ENCODE peak calls at places on chromosomes 11 and 22, in four cellular contexts. F, L, K and O are unnamed samples.

GRCh38 chr11:76237914-76238313 is 31.6 kb upstream of the WNT11 start:
- DNase-seq in K (no peak), L (peak), F (peak), O (peak)

GRCh38 chr11:44943696-44944095 is 7.0 kb downstream of the TP53I11 start:
- DNase-seq in L (no peak), K (no peak), F (no peak), O (no peak)

GRCh38 chr11:65868076-65868667 is 4.4 kb downstream of the EFEMP2 start:
- DNase-seq in K (no peak), L (no peak), F (no peak), O (no peak)

GRCh38 chr22:31623634-31624312 is 38.2 kb downstream of the PISD start:
- DNase-seq in L (no peak), F (no peak), K (no peak), O (no peak)

GRCh38 chr22:37077802-37078448 is 26.4 kb downstream of the KCTD17 start:
- DNase-seq in F (peak), K (peak), L (peak), O (peak)

GRCh38 chr11:119375629-119376196 is 5.8 kb downstream of the USP2 start:
- DNase-seq in F (no peak), K (peak), L (peak), O (no peak)

GRCh38 chr11:24697722-24698121 is 200.9 kb downstream of the LUZP2 start:
- DNase-seq in F (no peak), K (no peak), L (no peak), O (no peak)

GRCh38 chr11:68927280-68928107 is 23.8 kb downstream of the IGHMBP2 start:
- DNase-seq in K (no peak), L (no peak), F (no peak), O (no peak)

GRCh38 chr11:70713436-70713835 is 315.1 kb downstream of the CTTN start:
- DNase-seq in F (no peak), L (no peak), K (no peak), O (no peak)

GRCh38 chr11:10931761-10932700 is 74.2 kb upstream of the ZBED5 start:
- DNase-seq in F (no peak), L (no peak), K (peak), O (no peak)

GRCh38 chr22:29480512-29481264 is 670 bp downstream of the NEFH start:
- DNase-seq in K (peak), L (no peak), F (no peak), O (peak)

GRCh38 chr11:68189082-68189481 is 24.0 kb downstream of the KMT5B start:
- DNase-seq in F (no peak), L (no peak), K (no peak), O (no peak)

GRCh38 chr11:86035164-86035563 is 33.7 kb downstream of the PICALM start:
- DNase-seq in L (no peak), K (no peak), F (peak), O (no peak)

GRCh38 chr11:44716256-44716655 is 10.5 kb upstream of the TSPAN18 start:
- DNase-seq in K (no peak), L (no peak), F (no peak), O (no peak)

GRCh38 chr11:30348035-30348434 is 25.1 kb downstream of the ARL14EP start:
- DNase-seq in F (no peak), K (no peak), L (no peak), O (no peak)

GRCh38 chr22:24503137-24503850 is 8.2 kb downstream of the UPB1 start:
- DNase-seq in K (peak), L (no peak), F (peak), O (peak)

GRCh38 chr11:57432017-57432590 is 5.2 kb upstream of the SLC43A3 start:
- DNase-seq in K (no peak), L (no peak), F (no peak), O (no peak)

GRCh38 chr11:57100638-57101312 is 81.0 kb upstream of the LRRC55 start:
- DNase-seq in F (no peak), K (no peak), L (no peak), O (no peak)

GRCh38 chr11:122733301-122733686 is 77.8 kb downstream of the UBASH3B start:
- DNase-seq in K (no peak), F (no peak), L (no peak), O (no peak)

GRCh38 chr22:22396741-22397291 is 111.7 kb downstream of the ZNF280B start:
- DNase-seq in L (no peak), K (no peak), F (no peak), O (no peak)

GRCh38 chr11:44755553-44756505 is 29.1 kb downstream of the TSPAN18 start:
- DNase-seq in F (no peak), K (no peak), L (no peak), O (no peak)

GRCh38 chr11:130201026-130201425 is 41.4 kb downstream of the ST14 start:
- DNase-seq in F (no peak), K (no peak), L (no peak), O (no peak)

GRCh38 chr11:5522308-5522707 is 5.8 kb upstream of the UBQLNL start:
- DNase-seq in L (no peak), K (no peak), F (no peak), O (no peak)

GRCh38 chr11:11976476-11977187 is 31.8 kb downstream of the DKK3 start:
- DNase-seq in F (no peak), L (no peak), K (peak), O (no peak)

GRCh38 chr11:47552086-47552580 is 799 bp downstream of the CELF1 start:
- DNase-seq in F (no peak), L (peak), K (peak), O (no peak)

GRCh38 chr11:68282141-68282860 is 10.5 kb upstream of the C11orf24 start:
- DNase-seq in K (no peak), F (no peak), L (no peak), O (no peak)

GRCh38 chr11:73469401-73469800 is 93.2 kb downstream of the RELT start:
- DNase-seq in K (no peak), F (no peak), L (no peak), O (no peak)

GRCh38 chr11:19595840-19596751 is 116.5 kb upstream of the NAV2 start:
- DNase-seq in L (no peak), F (no peak), K (no peak), O (no peak)

GRCh38 chr22:31488346-31488883 is 1.2 kb downstream of the EIF4ENIF1 start:
- DNase-seq in L (no peak), F (no peak), K (no peak), O (no peak)

GRCh38 chr11:8328848-8329330 is 65.2 kb upstream of the LMO1 start:
- DNase-seq in L (peak), K (peak), F (peak), O (peak)

GRCh38 chr22:43669190-43669589 is 142.9 kb downstream of the EFCAB6 start:
- DNase-seq in F (no peak), K (no peak), L (no peak), O (no peak)

GRCh38 chr22:37054600-37055365 is 3.2 kb downstream of the KCTD17 start:
- DNase-seq in F (no peak), L (no peak), K (no peak), O (no peak)

GRCh38 chr22:35337932-35338331 is 38.2 kb downstream of the TOM1 start:
- DNase-seq in K (no peak), L (no peak), F (no peak), O (no peak)

GRCh38 chr11:31887180-31887579 is 76.1 kb upstream of the PAX6 start:
- DNase-seq in F (peak), K (peak), L (no peak), O (no peak)

GRCh38 chr22:24578355-24579241 is 14.3 kb downstream of the LRRC75B start:
- DNase-seq in K (no peak), L (peak), F (no peak), O (no peak)

GRCh38 chr11:131498631-131499053 is 128.2 kb downstream of the NTM start:
- DNase-seq in F (no peak), L (no peak), K (no peak), O (no peak)

GRCh38 chr11:131506376-131506775 is 136.0 kb downstream of the NTM start:
- DNase-seq in L (no peak), K (no peak), F (no peak), O (no peak)

GRCh38 chr11:131503017-131503416 is 132.6 kb downstream of the NTM start:
- DNase-seq in L (no peak), K (no peak), F (no peak), O (no peak)

GRCh38 chr11:131499199-131499598 is 128.8 kb downstream of the NTM start:
- DNase-seq in F (no peak), L (no peak), K (no peak), O (no peak)

GRCh38 chr11:131504199-131504949 is 134.0 kb downstream of the NTM start:
- DNase-seq in F (no peak), L (no peak), K (peak), O (peak)
- TF ChIP-seq SUZ12 in F (no peak), L (no peak), K (no peak), O (no peak)

DNA sequence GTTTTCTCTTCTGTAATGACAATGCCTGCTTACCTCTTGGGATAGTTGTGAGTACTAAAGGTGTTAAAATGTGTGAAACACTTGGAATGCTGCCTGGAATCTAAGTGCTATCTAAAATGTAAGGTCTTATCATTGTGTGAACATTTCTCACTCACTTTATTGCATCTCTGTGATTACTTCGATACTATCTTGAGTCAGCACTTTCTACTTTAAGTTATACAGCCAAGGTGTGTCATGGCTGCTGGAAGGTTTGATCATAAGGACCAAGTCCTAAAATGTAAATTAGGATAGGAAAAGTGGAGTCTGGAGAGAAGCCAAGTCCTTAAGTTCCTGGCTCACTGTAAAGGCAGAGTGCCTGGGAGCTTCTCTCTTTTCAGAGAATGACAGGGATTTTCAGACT is 12.3 kb downstream of the GLYATL2 start:
- DNase-seq in L (no peak), F (no peak), K (no peak), O (no peak)
- TF ChIP-seq SUZ12 in L (no peak), F (no peak), K (no peak), O (no peak)

GRCh38 chr11:61158691-61159381 is 2.4 kb downstream of the VPS37C start:
- DNase-seq in L (no peak), F (no peak), K (no peak), O (no peak)
- TF ChIP-seq SUZ12 in L (no peak), F (no peak), K (no peak), O (no peak)

GRCh38 chr22:23403720-23404688 is 176.1 kb downstream of the IGLL1 start:
- DNase-seq in L (no peak), F (no peak), K (no peak), O (no peak)
- TF ChIP-seq SUZ12 in L (no peak), F (no peak), K (no peak), O (no peak)

GRCh38 chr11:34929794-34930763 is 13.7 kb downstream of the PDHX start:
- DNase-seq in L (peak), K (no peak), F (no peak), O (no peak)
- TF ChIP-seq SUZ12 in L (no peak), K (no peak), F (no peak), O (no peak)

GRCh38 chr22:27405672-27406388 is 395.7 kb downstream of the MN1 start:
- DNase-seq in K (peak), L (peak), F (peak), O (peak)
- TF ChIP-seq SUZ12 in K (no peak), L (no peak), F (no peak), O (no peak)

DNA sequence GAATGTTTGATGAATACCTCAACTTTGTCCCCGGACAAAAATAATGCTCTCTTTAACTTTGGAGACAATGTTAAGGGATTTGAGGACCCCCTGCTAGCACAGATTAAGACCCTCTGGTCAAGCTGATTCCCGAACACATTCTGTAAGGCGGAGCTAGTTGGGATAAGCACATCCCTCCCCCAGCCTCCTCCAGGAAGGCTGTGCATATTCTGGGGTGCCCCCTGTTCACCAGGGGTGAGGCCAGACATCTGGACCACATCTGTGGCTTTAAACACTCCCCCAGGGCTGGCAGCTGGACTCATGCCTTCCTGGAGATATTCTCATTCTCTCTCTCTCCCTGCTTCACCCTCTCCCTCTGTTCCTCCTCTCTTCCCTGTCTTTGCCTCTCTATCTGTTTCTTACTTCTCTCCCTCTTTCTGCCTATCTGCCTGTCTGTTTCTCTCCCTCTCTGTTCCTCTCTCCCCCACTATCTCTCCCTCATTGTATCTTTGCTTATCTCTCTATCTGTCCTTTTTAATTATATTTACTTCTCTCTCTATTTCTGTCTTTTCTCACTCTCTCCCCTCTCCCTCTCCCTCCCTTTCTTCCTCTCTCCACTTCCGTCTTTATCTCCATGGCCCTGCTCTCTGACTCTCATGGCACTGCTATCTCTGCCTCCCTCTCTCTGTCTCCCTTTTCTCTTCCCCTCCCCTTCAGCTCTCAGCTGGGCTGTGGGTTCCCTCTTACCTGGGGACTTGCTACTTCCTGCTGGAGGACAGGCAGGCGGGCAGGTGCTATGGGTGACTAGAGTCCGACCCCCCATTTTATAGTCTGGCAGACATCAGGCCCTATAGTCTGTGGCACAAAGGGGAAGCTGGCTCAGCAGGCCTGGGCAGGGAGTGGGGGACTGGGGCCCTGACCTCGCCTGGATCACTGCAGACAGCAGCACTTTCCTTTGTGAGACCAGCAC is at the start of gene CRYBB1:
- DNase-seq in K (peak), F (no peak), L (no peak), O (no peak)
- TF ChIP-seq SUZ12 in K (no peak), F (no peak), L (no peak), O (no peak)

GRCh38 chr11:114060402-114061052 is 1.0 kb downstream of the ZBTB16 start:
- DNase-seq in K (peak), F (peak), L (no peak), O (no peak)
- TF ChIP-seq SUZ12 in K (peak), F (no peak), L (no peak), O (no peak)